ENCODE peak calls at places on chromosomes 3 and 15, in nine cellular contexts. One of them, this sample, is unnamed.

GRCh38 chr15:39188314-39188713 is 392.6 kb upstream of the THBS1 start:
- DNase-seq in astrocyte of the spinal cord: no peak
- DNase-seq in neural progenitor cell: no peak
- DNase-seq in AG20443: no peak
- DNase-seq in NCI-H2081: no peak
- DNase-seq in foreskin fibroblast: no peak
- DNase-seq in astrocyte of the cerebellum: no peak
- DNase-seq in KBM-7: no peak
- DNase-seq in DMS153: no peak
- DNase-seq in this sample: no peak

GRCh38 chr15:69414702-69415161 is 583 bp downstream of the KIF23 start:
- DNase-seq in astrocyte of the spinal cord: peak; percentile 90
- DNase-seq in neural progenitor cell: peak; percentile 67
- DNase-seq in AG20443: peak; percentile 89
- DNase-seq in NCI-H2081: no peak
- DNase-seq in foreskin fibroblast: peak; percentile 94
- DNase-seq in astrocyte of the cerebellum: peak; percentile 86
- DNase-seq in KBM-7: peak; percentile 79
- DNase-seq in DMS153: no peak
- DNase-seq in this sample: no peak

GRCh38 chr3:126310816-126311215 is 46.4 kb downstream of the KLF15 start:
- DNase-seq in astrocyte of the spinal cord: no peak
- DNase-seq in neural progenitor cell: no peak
- DNase-seq in AG20443: peak; percentile 7
- DNase-seq in NCI-H2081: no peak
- DNase-seq in foreskin fibroblast: no peak
- DNase-seq in astrocyte of the cerebellum: no peak
- DNase-seq in KBM-7: no peak
- DNase-seq in DMS153: no peak
- DNase-seq in this sample: no peak

GRCh38 chr3:7518471-7518870 is 657.6 kb downstream of the GRM7 start:
- DNase-seq in astrocyte of the spinal cord: peak; percentile 50
- DNase-seq in neural progenitor cell: no peak
- DNase-seq in AG20443: no peak
- DNase-seq in NCI-H2081: no peak
- DNase-seq in foreskin fibroblast: no peak
- DNase-seq in astrocyte of the cerebellum: peak; percentile 40
- DNase-seq in KBM-7: no peak
- DNase-seq in DMS153: no peak
- DNase-seq in this sample: no peak

GRCh38 chr3:143286392-143287010 is 166.9 kb downstream of the CHST2 start:
- DNase-seq in astrocyte of the spinal cord: no peak
- DNase-seq in neural progenitor cell: peak; percentile 5
- DNase-seq in AG20443: no peak
- DNase-seq in NCI-H2081: no peak
- DNase-seq in foreskin fibroblast: no peak
- DNase-seq in astrocyte of the cerebellum: no peak
- DNase-seq in KBM-7: no peak
- DNase-seq in DMS153: no peak
- DNase-seq in this sample: no peak

GRCh38 chr3:74273091-74273490 is 341.4 kb downstream of the CNTN3 start:
- DNase-seq in astrocyte of the spinal cord: no peak
- DNase-seq in neural progenitor cell: no peak
- DNase-seq in AG20443: peak; percentile 71
- DNase-seq in NCI-H2081: no peak
- DNase-seq in foreskin fibroblast: no peak
- DNase-seq in astrocyte of the cerebellum: no peak
- DNase-seq in KBM-7: no peak
- DNase-seq in DMS153: no peak
- DNase-seq in this sample: no peak

GRCh38 chr3:159583662-159584061 is 405.0 kb upstream of the IL12A start:
- DNase-seq in astrocyte of the spinal cord: peak; percentile 1
- DNase-seq in neural progenitor cell: peak; percentile 27
- DNase-seq in AG20443: peak; percentile 35
- DNase-seq in NCI-H2081: no peak
- DNase-seq in foreskin fibroblast: peak; percentile 21
- DNase-seq in astrocyte of the cerebellum: no peak
- DNase-seq in KBM-7: no peak
- DNase-seq in DMS153: no peak
- DNase-seq in this sample: no peak

GRCh38 chr15:58524247-58524646 is 92.5 kb downstream of the LIPC start:
- DNase-seq in astrocyte of the spinal cord: no peak
- DNase-seq in neural progenitor cell: no peak
- DNase-seq in AG20443: no peak
- DNase-seq in NCI-H2081: no peak
- DNase-seq in foreskin fibroblast: no peak
- DNase-seq in astrocyte of the cerebellum: no peak
- DNase-seq in KBM-7: no peak
- DNase-seq in DMS153: no peak
- DNase-seq in this sample: no peak

GRCh38 chr3:184761120-184761841 is 49.4 kb upstream of the MAGEF1 start:
- DNase-seq in astrocyte of the spinal cord: peak; percentile 16
- DNase-seq in neural progenitor cell: no peak
- DNase-seq in AG20443: peak; percentile 58
- DNase-seq in NCI-H2081: no peak
- DNase-seq in foreskin fibroblast: no peak
- DNase-seq in astrocyte of the cerebellum: no peak
- DNase-seq in KBM-7: no peak
- DNase-seq in DMS153: no peak
- DNase-seq in this sample: no peak

GRCh38 chr3:52477076-52477895 is 17.9 kb upstream of the STAB1 start:
- DNase-seq in astrocyte of the spinal cord: no peak
- DNase-seq in neural progenitor cell: no peak
- DNase-seq in AG20443: no peak
- DNase-seq in NCI-H2081: no peak
- DNase-seq in foreskin fibroblast: no peak
- DNase-seq in astrocyte of the cerebellum: no peak
- DNase-seq in KBM-7: no peak
- DNase-seq in DMS153: no peak
- DNase-seq in this sample: no peak

GRCh38 chr3:32288819-32289218 is 50.3 kb downstream of the CMTM8 start:
- DNase-seq in astrocyte of the spinal cord: no peak
- DNase-seq in neural progenitor cell: no peak
- DNase-seq in AG20443: no peak
- DNase-seq in NCI-H2081: no peak
- DNase-seq in foreskin fibroblast: no peak
- DNase-seq in astrocyte of the cerebellum: no peak
- DNase-seq in KBM-7: no peak
- DNase-seq in DMS153: no peak
- DNase-seq in this sample: no peak